ENCODE peak calls at places on chromosomes 13 and 19, in ten cellular contexts. V, A, X, Q, Z, S, R, Y, H and W are unnamed samples.

GRCh38 chr19:4795400-4795799 is 3.9 kb downstream of the FEM1A start:
- DNase-seq in V (no peak), A (no peak), X (no peak), Q (no peak), Z (no peak), S (no peak), R (no peak), Y (no peak), H (no peak), W (no peak)

GRCh38 chr13:96958286-96958891 is 35.9 kb downstream of the OXGR1 start:
- DNase-seq in V (peak), A (no peak), X (no peak), Q (peak), Z (peak), S (no peak), R (no peak), Y (peak), H (peak), W (no peak)

GRCh38 chr13:47455581-47455980 is 545.5 kb downstream of the SUCLA2 start:
- DNase-seq in V (peak), A (no peak), X (no peak), Q (no peak), Z (peak), S (no peak), R (no peak), Y (no peak), H (no peak), W (no peak)

GRCh38 chr13:80086304-80086721 is 254.6 kb downstream of the SPRY2 start:
- DNase-seq in V (no peak), A (no peak), X (no peak), Q (no peak), Z (no peak), S (no peak), R (no peak), Y (no peak), H (no peak), W (no peak)

GRCh38 chr19:40804783-40805242 is 5.8 kb downstream of the EGLN2 start:
- DNase-seq in V (no peak), A (no peak), X (no peak), Q (no peak), Z (no peak), S (no peak), R (no peak), Y (no peak), H (no peak), W (no peak)

GRCh38 chr19:30717381-30717780 is 345.2 kb downstream of the ZNF536 start:
- DNase-seq in V (no peak), A (no peak), X (no peak), Q (no peak), Z (no peak), S (no peak), R (no peak), Y (no peak), H (no peak), W (no peak)

GRCh38 chr13:104779311-104779710 is 1713.1 kb upstream of the SLC10A2 start:
- DNase-seq in V (no peak), A (no peak), X (no peak), Q (no peak), Z (peak), S (no peak), R (no peak), Y (no peak), H (no peak), W (no peak)

GRCh38 chr19:16210168-16210567 is 12.5 kb downstream of the AP1M1 start:
- DNase-seq in V (no peak), A (no peak), X (no peak), Q (no peak), Z (no peak), S (no peak), R (no peak), Y (no peak), H (no peak), W (no peak)

GRCh38 chr19:57688011-57688763 is 6.4 kb downstream of the ZNF551 start:
- DNase-seq in V (no peak), A (no peak), X (no peak), Q (no peak), Z (no peak), S (no peak), R (no peak), Y (no peak), H (no peak), W (no peak)

GRCh38 chr13:23544668-23545067 is 25.5 kb upstream of the TNFRSF19 start:
- DNase-seq in V (no peak), A (no peak), X (no peak), Q (no peak), Z (no peak), S (no peak), R (no peak), Y (no peak), H (no peak), W (no peak)

GRCh38 chr13:22198001-22198400 is 527.1 kb downstream of the FGF9 start:
- DNase-seq in V (no peak), A (no peak), X (no peak), Q (no peak), Z (no peak), S (no peak), R (no peak), Y (no peak), H (no peak), W (no peak)

GRCh38 chr13:48542581-48543341 is 9.9 kb upstream of the RCBTB2 start:
- DNase-seq in V (peak), A (no peak), X (no peak), Q (no peak), Z (no peak), S (no peak), R (no peak), Y (peak), H (no peak), W (no peak)

GRCh38 chr19:17641181-17641580 is 47.0 kb downstream of the UNC13A start:
- DNase-seq in V (no peak), A (no peak), X (no peak), Q (no peak), Z (no peak), S (no peak), R (no peak), Y (no peak), H (no peak), W (no peak)

GRCh38 chr13:69857188-69857821 is 250.3 kb upstream of the ATXN8OS start:
- DNase-seq in V (peak), A (no peak), X (no peak), Q (peak), Z (peak), S (no peak), R (no peak), Y (peak), H (peak), W (no peak)

GRCh38 chr19:38274734-38275133 is 10.4 kb downstream of the SPINT2 start:
- DNase-seq in V (no peak), A (no peak), X (peak), Q (no peak), Z (no peak), S (no peak), R (no peak), Y (no peak), H (no peak), W (no peak)

GRCh38 chr19:17292301-17293074 is 10.7 kb downstream of the ABHD8 start:
- DNase-seq in V (peak), A (peak), X (no peak), Q (peak), Z (peak), S (peak), R (peak), Y (peak), H (peak), W (peak)

GRCh38 chr19:55688422-55689218 is 13.6 kb downstream of the EPN1 start:
- DNase-seq in V (no peak), A (no peak), X (peak), Q (peak), Z (no peak), S (no peak), R (no peak), Y (peak), H (no peak), W (no peak)

GRCh38 chr13:43397110-43397509 is 373.7 kb downstream of the DNAJC15 start:
- DNase-seq in V (no peak), A (no peak), X (no peak), Q (no peak), Z (peak), S (no peak), R (no peak), Y (no peak), H (no peak), W (no peak)

GRCh38 chr13:40983269-40983668 is 35.8 kb downstream of the ELF1 start:
- DNase-seq in V (no peak), A (no peak), X (no peak), Q (no peak), Z (no peak), S (no peak), R (no peak), Y (no peak), H (no peak), W (no peak)

GRCh38 chr13:29547135-29547534 is 48.4 kb downstream of the SLC7A1 start:
- DNase-seq in V (no peak), A (no peak), X (no peak), Q (no peak), Z (no peak), S (no peak), R (no peak), Y (no peak), H (no peak), W (no peak)

GRCh38 chr13:58239774-58240268 is 608.3 kb downstream of the PCDH17 start:
- DNase-seq in V (no peak), A (no peak), X (no peak), Q (no peak), Z (no peak), S (no peak), R (no peak), Y (no peak), H (no peak), W (no peak)

GRCh38 chr19:12656899-12657571 is 9.5 kb downstream of the MAN2B1 start:
- DNase-seq in V (no peak), A (no peak), X (no peak), Q (peak), Z (no peak), S (no peak), R (no peak), Y (no peak), H (no peak), W (no peak)

GRCh38 chr13:23950736-23951510 is 53.6 kb upstream of the C1QTNF9B start:
- DNase-seq in V (no peak), A (no peak), X (no peak), Q (no peak), Z (peak), S (no peak), R (no peak), Y (no peak), H (no peak), W (no peak)

GRCh38 chr19:53942001-53942786 is 20.5 kb upstream of the CACNG8 start:
- DNase-seq in V (no peak), A (no peak), X (no peak), Q (peak), Z (peak), S (no peak), R (no peak), Y (no peak), H (no peak), W (no peak)

GRCh38 chr13:114008964-114009589 is 35.2 kb upstream of the C13orf46 start:
- DNase-seq in V (no peak), A (no peak), X (no peak), Q (no peak), Z (no peak), S (no peak), R (no peak), Y (no peak), H (no peak), W (no peak)

GRCh38 chr19:13055213-13056051 is 47.2 kb downstream of the LYL1 start:
- DNase-seq in V (no peak), A (no peak), X (no peak), Q (no peak), Z (peak), S (no peak), R (no peak), Y (no peak), H (no peak), W (no peak)

GRCh38 chr13:111656439-111656838 is 336.0 kb downstream of the TEX29 start:
- DNase-seq in V (no peak), A (no peak), X (no peak), Q (no peak), Z (no peak), S (no peak), R (no peak), Y (no peak), H (no peak), W (no peak)

GRCh38 chr13:33918199-33918932 is 100.4 kb downstream of the RFC3 start:
- DNase-seq in V (peak), A (no peak), X (no peak), Q (no peak), Z (peak), S (peak), R (no peak), Y (no peak), H (peak), W (no peak)

GRCh38 chr19:47755065-47755761 is 9.9 kb downstream of the NOP53 start:
- DNase-seq in V (no peak), A (no peak), X (no peak), Q (no peak), Z (no peak), S (no peak), R (no peak), Y (no peak), H (no peak), W (no peak)

GRCh38 chr19:31938675-31939074 is 406.7 kb upstream of the ZNF507 start:
- DNase-seq in V (peak), A (no peak), X (no peak), Q (no peak), Z (no peak), S (peak), R (no peak), Y (no peak), H (peak), W (no peak)

GRCh38 chr19:3102239-3103140 is 8.3 kb downstream of the GNA11 start:
- DNase-seq in V (no peak), A (no peak), X (no peak), Q (no peak), Z (no peak), S (no peak), R (no peak), Y (no peak), H (no peak), W (no peak)

GRCh38 chr19:19185853-19186728 is 5.9 kb downstream of the BORCS8 start:
- DNase-seq in V (peak), A (peak), X (no peak), Q (peak), Z (peak), S (peak), R (peak), Y (peak), H (no peak), W (peak)

GRCh38 chr19:18479964-18480723 is 41.7 kb downstream of the ELL start:
- DNase-seq in V (no peak), A (no peak), X (no peak), Q (peak), Z (peak), S (no peak), R (no peak), Y (peak), H (no peak), W (no peak)